ENCODE peak calls at places on chromosome 22, in seven cellular contexts. O, D, I, V, Q, L and Z are unnamed samples.

GRCh38 chr22:24433868-24434471 is 6.6 kb downstream of the ADORA2A start:
- DNase-seq in L (no peak), Q (no peak), V (peak; percentile 58), O (no peak), D (no peak), I (no peak), Z (peak; percentile 39)

GRCh38 chr22:31969789-31970489 is 25.6 kb downstream of the YWHAH start:
- DNase-seq in L (peak; percentile 75), Q (peak; percentile 68), I (peak; percentile 87), O (peak; percentile 84), V (peak; percentile 64), D (peak; percentile 70), Z (peak; percentile 70)

GRCh38 chr22:40023226-40023925 is 28.6 kb downstream of the FAM83F start:
- DNase-seq in D (no peak), I (no peak), L (no peak), Q (no peak), V (no peak), O (no peak), Z (no peak)

GRCh38 chr22:46388647-46389046 is 53.1 kb downstream of the TRMU start:
- DNase-seq in D (no peak), O (no peak), V (no peak), L (no peak), I (no peak), Q (no peak), Z (no peak)

GRCh38 chr22:45162531-45162930 is 1.2 kb upstream of the NUP50 start:
- DNase-seq in I (no peak), O (no peak), Q (no peak), D (no peak), L (no peak), V (no peak), Z (no peak)

GRCh38 chr22:23226497-23226850 is 46.2 kb downstream of the BCR start:
- DNase-seq in I (no peak), V (no peak), D (no peak), Q (no peak), O (no peak), L (no peak), Z (no peak)

GRCh38 chr22:43945632-43946390 is 9.4 kb upstream of the SAMM50 start:
- DNase-seq in V (peak; percentile 74), Q (peak; percentile 55), D (peak; percentile 58), L (peak; percentile 76), I (peak; percentile 51), O (peak; percentile 12), Z (peak; percentile 87)

GRCh38 chr22:46549971-46550641 is 12.7 kb upstream of the CELSR1 start:
- DNase-seq in D (no peak), Q (no peak), O (no peak), V (no peak), L (no peak), I (no peak), Z (no peak)

GRCh38 chr22:23315341-23315917 is 135.1 kb downstream of the BCR start:
- DNase-seq in Q (peak; percentile 65), D (no peak), O (peak; percentile 7), L (peak; percentile 80), V (peak; percentile 89), I (peak; percentile 70), Z (peak; percentile 67)

GRCh38 chr22:34414467-34415440 is 494.5 kb upstream of the LARGE1 start:
- DNase-seq in I (peak; percentile 47), Q (peak; percentile 80), D (peak; percentile 30), V (no peak), L (peak; percentile 74), O (peak; percentile 19), Z (peak; percentile 84)